ENCODE peak calls at places on chromosomes 3 and 15, in four cellular contexts. One of them, this sample, is unnamed.

GRCh38 chr3:32347286-32348125 is 44.1 kb upstream of the CMTM7 start:
- DNase-seq in GM12878: no peak
- DNase-seq in HCT116: no peak
- DNase-seq in K562: no peak
- DNase-seq in this sample: no peak

GRCh38 chr15:69434679-69435078 is 17.9 kb upstream of the RPLP1 start:
- DNase-seq in GM12878: no peak
- DNase-seq in HCT116: no peak
- DNase-seq in K562: no peak
- DNase-seq in this sample: no peak

GRCh38 chr3:117097356-117097755 is 387.8 kb downstream of the TUSC7 start:
- DNase-seq in GM12878: no peak
- DNase-seq in HCT116: no peak
- DNase-seq in K562: no peak
- DNase-seq in this sample: no peak

GRCh38 chr15:68578960-68579935 is at the start of gene CORO2B:
- DNase-seq in GM12878: no peak
- DNase-seq in HCT116: no peak
- DNase-seq in K562: no peak
- DNase-seq in this sample: no peak

GRCh38 chr3:150697646-150698045 is 6.1 kb downstream of the ERICH6 start:
- DNase-seq in GM12878: no peak
- DNase-seq in HCT116: no peak
- DNase-seq in K562: no peak
- DNase-seq in this sample: no peak

GRCh38 chr3:136351351-136351750 is 101.2 kb downstream of the PCCB start:
- DNase-seq in GM12878: no peak
- DNase-seq in HCT116: no peak
- DNase-seq in K562: no peak
- DNase-seq in this sample: no peak

GRCh38 chr15:96351801-96352593 is 21.5 kb downstream of the NR2F2 start:
- DNase-seq in GM12878: no peak
- DNase-seq in HCT116: no peak
- DNase-seq in K562: no peak
- DNase-seq in this sample: no peak

GRCh38 chr15:44298878-44299277 is 10.4 kb downstream of the GOLM2 start:
- DNase-seq in GM12878: no peak
- DNase-seq in HCT116: peak
- DNase-seq in K562: peak
- DNase-seq in this sample: peak

GRCh38 chr15:68481321-68481720 is 49.4 kb upstream of the ITGA11 start:
- DNase-seq in GM12878: no peak
- DNase-seq in HCT116: no peak
- DNase-seq in K562: no peak
- DNase-seq in this sample: no peak

GRCh38 chr3:12828751-12829150 is 12.6 kb downstream of the RPL32 start:
- DNase-seq in GM12878: no peak
- DNase-seq in HCT116: no peak
- DNase-seq in K562: no peak
- DNase-seq in this sample: no peak

GRCh38 chr3:126113238-126113555 is 29.3 kb upstream of the SLC41A3 start:
- DNase-seq in GM12878: no peak
- DNase-seq in HCT116: no peak
- DNase-seq in K562: no peak
- DNase-seq in this sample: no peak

GRCh38 chr15:92226020-92226612 is 167.6 kb upstream of the ST8SIA2 start:
- DNase-seq in GM12878: no peak
- DNase-seq in HCT116: peak
- DNase-seq in K562: no peak
- DNase-seq in this sample: peak

GRCh38 chr3:35276616-35277015 is 362.7 kb upstream of the ARPP21 start:
- DNase-seq in GM12878: no peak
- DNase-seq in HCT116: no peak
- DNase-seq in K562: no peak
- DNase-seq in this sample: no peak

GRCh38 chr15:48890375-48890972 is 12.5 kb downstream of the EID1 start:
- DNase-seq in GM12878: no peak
- DNase-seq in HCT116: no peak
- DNase-seq in K562: no peak
- DNase-seq in this sample: no peak

GRCh38 chr3:129517516-129517915 is 10.9 kb upstream of the RHO start:
- DNase-seq in GM12878: no peak
- DNase-seq in HCT116: no peak
- DNase-seq in K562: no peak
- DNase-seq in this sample: no peak

GRCh38 chr3:194540268-194540937 is 53.6 kb upstream of the ATP13A3 start:
- DNase-seq in GM12878: no peak
- DNase-seq in HCT116: no peak
- DNase-seq in K562: no peak
- DNase-seq in this sample: no peak

GRCh38 chr3:115347737-115348136 is 200.6 kb upstream of the ZBTB20 start:
- DNase-seq in GM12878: no peak
- DNase-seq in HCT116: no peak
- DNase-seq in K562: no peak
- DNase-seq in this sample: no peak

GRCh38 chr3:184540777-184541681 is 20.6 kb upstream of the EPHB3 start:
- DNase-seq in GM12878: no peak
- DNase-seq in HCT116: peak
- DNase-seq in K562: peak
- DNase-seq in this sample: peak

GRCh38 chr3:100042144-100042543 is 72.2 kb downstream of the FILIP1L start:
- DNase-seq in GM12878: no peak
- DNase-seq in HCT116: no peak
- DNase-seq in K562: no peak
- DNase-seq in this sample: no peak

GRCh38 chr3:131223373-131224289 is 157.9 kb upstream of the NUDT16 start:
- DNase-seq in GM12878: no peak
- DNase-seq in HCT116: no peak
- DNase-seq in K562: no peak
- DNase-seq in this sample: no peak

GRCh38 chr3:101423984-101424888 is 88.8 kb downstream of the SENP7 start:
- DNase-seq in GM12878: no peak
- DNase-seq in HCT116: no peak
- DNase-seq in K562: no peak
- DNase-seq in this sample: no peak

GRCh38 chr15:70974004-70974832 is 81.6 kb downstream of the LRRC49 start:
- DNase-seq in GM12878: no peak
- DNase-seq in HCT116: peak
- DNase-seq in K562: no peak
- DNase-seq in this sample: no peak

GRCh38 chr3:100400424-100400781 is 486 bp downstream of the TOMM70 start:
- DNase-seq in GM12878: no peak
- DNase-seq in HCT116: no peak
- DNase-seq in K562: no peak
- DNase-seq in this sample: no peak

GRCh38 chr3:107676469-107677309 is 153.9 kb downstream of the BBX start:
- DNase-seq in GM12878: no peak
- DNase-seq in HCT116: peak
- DNase-seq in K562: no peak
- DNase-seq in this sample: peak

GRCh38 chr3:15492847-15493360 is 28.6 kb downstream of the COLQ start:
- DNase-seq in GM12878: no peak
- DNase-seq in HCT116: no peak
- DNase-seq in K562: no peak
- DNase-seq in this sample: no peak

GRCh38 chr3:26962419-26963355 is 340.1 kb downstream of the LRRC3B start:
- DNase-seq in GM12878: peak
- DNase-seq in HCT116: no peak
- DNase-seq in K562: no peak
- DNase-seq in this sample: peak

GRCh38 chr15:55694652-55695150 is 48.3 kb downstream of the PRTG start:
- DNase-seq in GM12878: peak
- DNase-seq in HCT116: no peak
- DNase-seq in K562: no peak
- DNase-seq in this sample: no peak

GRCh38 chr3:184227481-184227935 is 1.9 kb upstream of the VWA5B2 start:
- DNase-seq in GM12878: no peak
- DNase-seq in HCT116: no peak
- DNase-seq in K562: peak
- DNase-seq in this sample: peak

GRCh38 chr3:44184319-44184953 is 57.2 kb upstream of the TOPAZ1 start:
- DNase-seq in GM12878: no peak
- DNase-seq in HCT116: no peak
- DNase-seq in K562: no peak
- DNase-seq in this sample: no peak

GRCh38 chr15:77747175-77748077 is 114.7 kb upstream of the LINGO1 start:
- DNase-seq in GM12878: no peak
- DNase-seq in HCT116: no peak
- DNase-seq in K562: peak
- DNase-seq in this sample: no peak

GRCh38 chr3:138300657-138301056 is 29.0 kb downstream of the NME9 start:
- DNase-seq in GM12878: no peak
- DNase-seq in HCT116: no peak
- DNase-seq in K562: no peak
- DNase-seq in this sample: no peak
- TF ChIP-seq JUND in GM12878: no peak
- TF ChIP-seq JUND in HCT116: no peak
- TF ChIP-seq JUND in K562: no peak
- TF ChIP-seq JUND in this sample: no peak

DNA sequence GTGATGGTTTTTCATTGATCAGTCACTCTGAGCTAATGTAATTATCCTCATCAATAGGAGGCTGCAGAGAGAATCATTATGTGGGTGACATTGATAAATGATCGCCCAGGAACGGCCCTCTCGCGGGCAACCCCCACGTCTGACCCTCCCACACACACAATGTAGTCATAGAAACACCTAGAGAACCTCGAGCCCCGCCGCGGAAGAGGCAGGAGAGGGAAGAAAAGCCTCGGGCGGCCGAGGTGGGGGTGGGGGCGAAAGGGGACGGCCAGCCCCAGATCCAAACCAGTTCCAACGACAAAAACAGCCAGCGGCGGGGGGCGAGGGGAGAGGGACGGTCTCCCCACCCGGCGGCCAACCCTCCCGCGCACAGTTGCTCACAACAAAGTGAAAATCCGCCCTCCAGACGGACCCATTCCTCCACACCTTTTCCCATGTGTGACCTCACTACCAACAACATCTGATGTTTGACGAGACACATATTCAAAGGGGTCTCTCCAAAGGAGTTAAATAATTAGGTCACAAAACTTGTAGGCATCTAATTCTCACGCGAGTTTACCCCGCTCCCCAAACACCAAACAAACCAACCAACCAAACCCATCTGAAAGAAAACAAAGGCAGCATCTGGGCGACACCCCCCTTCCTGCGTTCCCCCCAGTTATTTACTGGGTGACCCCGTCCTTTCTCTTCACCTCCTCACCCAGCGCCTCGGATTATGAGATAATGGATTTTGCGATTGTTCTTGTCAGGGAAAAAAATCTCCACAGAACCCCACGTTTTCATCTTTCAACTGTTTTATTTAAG is 212.9 kb downstream of the MEIS2 start:
- DNase-seq in GM12878: no peak
- DNase-seq in HCT116: no peak
- DNase-seq in K562: peak
- DNase-seq in this sample: no peak
- TF ChIP-seq JUND in GM12878: no peak
- TF ChIP-seq JUND in HCT116: no peak
- TF ChIP-seq JUND in K562: no peak
- TF ChIP-seq JUND in this sample: no peak

DNA sequence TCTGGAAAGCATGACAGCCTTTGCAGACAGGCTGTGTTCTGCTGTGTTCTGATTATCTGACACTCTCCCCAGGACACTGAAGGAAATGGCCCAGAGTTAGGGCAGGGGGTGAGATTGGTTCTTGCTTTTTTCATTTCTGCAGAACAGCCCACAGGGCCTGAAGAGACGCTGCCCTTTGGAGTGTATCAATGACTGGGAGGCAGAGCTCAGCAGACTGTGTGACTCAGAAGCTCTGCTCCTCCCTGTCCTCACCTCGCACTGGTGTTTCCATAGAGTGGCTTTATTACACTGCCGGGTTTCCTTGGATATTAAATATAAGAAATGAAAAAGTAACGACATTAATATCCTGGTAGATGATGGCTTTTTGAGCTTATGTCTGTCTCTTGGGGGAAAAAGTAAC is 523.5 kb downstream of the NTRK3 start:
- DNase-seq in GM12878: no peak
- DNase-seq in HCT116: no peak
- DNase-seq in K562: no peak
- DNase-seq in this sample: no peak
- TF ChIP-seq JUND in GM12878: no peak
- TF ChIP-seq JUND in HCT116: no peak
- TF ChIP-seq JUND in K562: no peak
- TF ChIP-seq JUND in this sample: no peak

DNA sequence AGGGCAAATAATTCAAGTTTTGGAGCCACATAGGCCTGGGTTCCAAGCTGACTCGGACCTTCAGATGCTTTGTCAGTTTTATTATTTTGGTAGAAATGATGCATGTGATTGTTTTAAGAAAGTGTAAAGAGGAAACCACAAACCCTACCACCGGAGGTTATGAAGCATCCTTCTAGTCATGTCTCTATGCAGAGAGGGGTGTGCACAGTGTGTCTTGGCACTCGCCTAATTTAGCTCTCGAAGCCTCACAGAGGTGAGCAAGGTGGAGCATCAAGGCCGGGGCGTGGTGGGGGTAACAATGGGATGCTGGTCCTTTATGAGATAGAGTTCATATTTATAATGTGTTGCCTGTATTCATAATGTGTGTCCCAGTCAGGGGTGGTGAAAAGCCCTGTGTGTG is 63.7 kb upstream of the SMAD6 start:
- DNase-seq in GM12878: no peak
- DNase-seq in HCT116: no peak
- DNase-seq in K562: no peak
- DNase-seq in this sample: no peak
- TF ChIP-seq JUND in GM12878: no peak
- TF ChIP-seq JUND in HCT116: no peak
- TF ChIP-seq JUND in K562: no peak
- TF ChIP-seq JUND in this sample: no peak

GRCh38 chr3:59006791-59007517 is 42.9 kb downstream of the CFAP20DC start:
- DNase-seq in GM12878: no peak
- DNase-seq in HCT116: no peak
- DNase-seq in K562: no peak
- DNase-seq in this sample: no peak
- TF ChIP-seq JUND in GM12878: no peak
- TF ChIP-seq JUND in HCT116: no peak
- TF ChIP-seq JUND in K562: no peak
- TF ChIP-seq JUND in this sample: no peak

This sample was measured in T47D.